ENCODE peak calls at places on chromosomes 5 and 9, in nine cellular contexts. Z, F, I, Q, O, M, P, W and Y are unnamed samples.

GRCh38 chr5:151240891-151241290 is 12.1 kb upstream of the GM2A start:
- DNase-seq in Z (no peak), F (no peak), I (no peak), Q (no peak), O (no peak), M (no peak), P (no peak), W (no peak), Y (no peak)

GRCh38 chr5:92944903-92945629 is 636.0 kb downstream of the NR2F1-AS1 start:
- DNase-seq in Z (no peak), F (peak), I (no peak), Q (no peak), O (no peak), M (no peak), P (no peak), W (no peak), Y (no peak)

GRCh38 chr9:95102001-95102433 is 215.5 kb downstream of the FANCC start:
- DNase-seq in Z (peak), F (no peak), I (no peak), Q (no peak), O (no peak), M (no peak), P (peak), W (no peak), Y (peak)

GRCh38 chr5:153974131-153974812 is 64.4 kb downstream of the FAM114A2 start:
- DNase-seq in Z (peak), F (peak), I (no peak), Q (peak), O (no peak), M (no peak), P (peak), W (peak), Y (peak)

GRCh38 chr5:622359-622758 is 10.2 kb downstream of the CEP72 start:
- DNase-seq in Z (no peak), F (no peak), I (no peak), Q (no peak), O (no peak), M (no peak), P (no peak), W (no peak), Y (no peak)

GRCh38 chr5:56919942-56920662 is 10.7 kb downstream of the SETD9 start:
- DNase-seq in Z (no peak), F (no peak), I (no peak), Q (no peak), O (no peak), M (no peak), P (no peak), W (no peak), Y (no peak)

GRCh38 chr5:150278916-150279315 is 10.7 kb downstream of the CAMK2A start:
- DNase-seq in Z (no peak), F (peak), I (no peak), Q (no peak), O (no peak), M (no peak), P (no peak), W (no peak), Y (no peak)

GRCh38 chr5:35436441-35437057 is 181.1 kb upstream of the SPEF2 start:
- DNase-seq in Z (peak), F (peak), I (no peak), Q (peak), O (no peak), M (no peak), P (peak), W (no peak), Y (no peak)

GRCh38 chr5:83368317-83368716 is 103.2 kb upstream of the VCAN start:
- DNase-seq in Z (no peak), F (peak), I (no peak), Q (peak), O (no peak), M (no peak), P (no peak), W (no peak), Y (no peak)

GRCh38 chr9:34994429-34995287 is 5.1 kb downstream of the DNAJB5 start:
- DNase-seq in Z (peak), F (peak), I (no peak), Q (peak), O (no peak), M (no peak), P (peak), W (no peak), Y (peak)

GRCh38 chr5:73678807-73679206 is 52.8 kb downstream of the ARHGEF28 start:
- DNase-seq in Z (no peak), F (no peak), I (no peak), Q (no peak), O (no peak), M (no peak), P (no peak), W (no peak), Y (no peak)